ENCODE peak calls at places on chromosomes 16 and 17, in five cellular contexts. C, L, E, J and R are unnamed samples. For H3K9me3 and H3K4me1, the result is how much of the 10 kb centered on the place peaks cover.

GRCh38 chr16:6946802-6947201 is 385.8 kb upstream of the RBFOX1 start:
- ATAC-seq in J (no peak), L (no peak), C (no peak), E (no peak), R (no peak)

GRCh38 chr17:42846594-42847280 is 2.4 kb downstream of the AOC2 start:
- ATAC-seq in L (peak), E (peak), J (peak), C (no peak), R (peak)

GRCh38 chr17:78359216-78359935 is 501 bp downstream of the SOCS3 start:
- ATAC-seq in L (peak), J (peak), E (no peak), C (peak), R (peak)

GRCh38 chr16:1271380-1271749 is 15.5 kb downstream of the TPSD1 start:
- ATAC-seq in C (no peak), E (no peak), J (no peak), L (no peak), R (no peak)

GRCh38 chr17:12568358-12569251 is 97.1 kb upstream of the MYOCD start:
- ATAC-seq in E (peak), L (no peak), J (peak), C (no peak), R (no peak)

GRCh38 chr16:70151941-70152509 is 21.6 kb upstream of the CLEC18C start:
- ATAC-seq in E (peak), J (no peak), L (no peak), C (no peak), R (no peak)

GRCh38 chr17:82729479-82730260 is 5.7 kb upstream of the FN3K start:
- ATAC-seq in L (no peak), J (peak), E (peak), C (no peak), R (no peak)

GRCh38 chr16:57357330-57358151 is 1.0 kb upstream of the CCL22 start:
- ATAC-seq in E (peak), C (no peak), J (no peak), L (peak), R (no peak)

GRCh38 chr16:85327731-85328664 is 215.7 kb upstream of the CIBAR2 start:
- ATAC-seq in C (peak), E (peak), L (no peak), J (no peak), R (no peak)

GRCh38 chr16:73887895-73888294 is 408.7 kb upstream of the PSMD7 start:
- ATAC-seq in J (no peak), L (no peak), E (no peak), C (no peak), R (no peak)

GRCh38 chr16:10992797-10993196 is 48.4 kb downstream of the CLEC16A start:
- ATAC-seq in C (peak), E (no peak), L (peak), J (peak), R (peak)

GRCh38 chr17:410674-411401 is 58.2 kb upstream of the RPH3AL start:
- ATAC-seq in E (peak), J (peak), L (peak), C (peak), R (no peak)

GRCh38 chr17:66702106-66702936 is 132.6 kb upstream of the CACNG5 start:
- ATAC-seq in E (peak), C (no peak), J (peak), L (no peak), R (no peak)

GRCh38 chr17:230371-230770 is 48.9 kb upstream of the DOC2B start:
- ATAC-seq in L (no peak), E (no peak), J (peak), C (no peak), R (no peak)

GRCh38 chr16:2469399-2470233 is 1.5 kb upstream of the NTN3 start:
- ATAC-seq in C (no peak), J (no peak), L (no peak), E (no peak), R (no peak)

GRCh38 chr17:51121620-51122472 is 1.2 kb upstream of the SPAG9 start:
- ATAC-seq in J (peak), L (peak), C (peak), E (peak), R (peak)

GRCh38 chr16:70696952-70697600 is 11.2 kb upstream of the MTSS2 start:
- ATAC-seq in E (no peak), C (no peak), J (no peak), L (no peak), R (no peak)

GRCh38 chr17:66923881-66924280 is 40.6 kb upstream of the CACNG4 start:
- ATAC-seq in J (no peak), C (no peak), E (peak), L (no peak), R (no peak)

GRCh38 chr17:80068301-80069160 is 32.1 kb downstream of the CCDC40 start:
- ATAC-seq in C (peak), L (peak), J (no peak), E (peak), R (peak)

GRCh38 chr17:2899911-2900310 is 103.7 kb downstream of the RAP1GAP2 start:
- ATAC-seq in E (no peak), J (no peak), C (no peak), L (no peak), R (no peak)

GRCh38 chr17:44086364-44087311 is 16.1 kb downstream of the G6PC3 start:
- ATAC-seq in C (peak), E (peak), L (peak), J (peak), R (peak)

GRCh38 chr17:75125984-75126383 is 5.6 kb downstream of the NT5C start:
- ATAC-seq in E (no peak), J (no peak), C (no peak), L (no peak), R (no peak)

GRCh38 chr16:72934661-72935403 is 113.1 kb downstream of the ZFHX3 start:
- ATAC-seq in J (no peak), C (no peak), L (peak), E (no peak), R (no peak)

GRCh38 chr16:7405166-7405565 is 72.5 kb downstream of the RBFOX1 start:
- ATAC-seq in E (peak), C (peak), L (peak), J (peak), R (no peak)

GRCh38 chr17:835263-835662 is 53.1 kb downstream of the MRM3 start:
- ATAC-seq in J (no peak), E (no peak), L (peak), C (no peak), R (peak)

GRCh38 chr17:80236911-80237310 is 16.7 kb downstream of the SLC26A11 start:
- ATAC-seq in C (no peak), J (no peak), L (no peak), E (no peak), R (no peak)

GRCh38 chr16:29147710-29148425 is 163.0 kb downstream of the LAT start:
- ATAC-seq in E (peak), J (no peak), C (no peak), L (peak), R (no peak)

GRCh38 chr17:42780816-42781638 is 617 bp downstream of the WNK4 start:
- ATAC-seq in E (peak), L (peak), C (peak), J (no peak), R (peak)

GRCh38 chr17:72658675-72659074 is 433.8 kb downstream of the SLC39A11 start:
- ATAC-seq in L (no peak), E (no peak), J (no peak), C (no peak), R (no peak)

GRCh38 chr16:84067640-84068039 is 25.0 kb upstream of the SLC38A8 start:
- ATAC-seq in C (no peak), L (no peak), J (no peak), E (no peak), R (no peak)
- TF ChIP-seq EP300 in C (no peak), L (no peak), J (no peak), E (no peak), R (no peak)

GRCh38 chr17:52395308-52395707 is 236.8 kb upstream of the CA10 start:
- ATAC-seq in E (no peak), L (no peak), J (no peak), C (no peak), R (no peak)
- H3K9me3 ChIP-seq in E (under half), L (under half), J (under half), C (under half), R (under half)

DNA sequence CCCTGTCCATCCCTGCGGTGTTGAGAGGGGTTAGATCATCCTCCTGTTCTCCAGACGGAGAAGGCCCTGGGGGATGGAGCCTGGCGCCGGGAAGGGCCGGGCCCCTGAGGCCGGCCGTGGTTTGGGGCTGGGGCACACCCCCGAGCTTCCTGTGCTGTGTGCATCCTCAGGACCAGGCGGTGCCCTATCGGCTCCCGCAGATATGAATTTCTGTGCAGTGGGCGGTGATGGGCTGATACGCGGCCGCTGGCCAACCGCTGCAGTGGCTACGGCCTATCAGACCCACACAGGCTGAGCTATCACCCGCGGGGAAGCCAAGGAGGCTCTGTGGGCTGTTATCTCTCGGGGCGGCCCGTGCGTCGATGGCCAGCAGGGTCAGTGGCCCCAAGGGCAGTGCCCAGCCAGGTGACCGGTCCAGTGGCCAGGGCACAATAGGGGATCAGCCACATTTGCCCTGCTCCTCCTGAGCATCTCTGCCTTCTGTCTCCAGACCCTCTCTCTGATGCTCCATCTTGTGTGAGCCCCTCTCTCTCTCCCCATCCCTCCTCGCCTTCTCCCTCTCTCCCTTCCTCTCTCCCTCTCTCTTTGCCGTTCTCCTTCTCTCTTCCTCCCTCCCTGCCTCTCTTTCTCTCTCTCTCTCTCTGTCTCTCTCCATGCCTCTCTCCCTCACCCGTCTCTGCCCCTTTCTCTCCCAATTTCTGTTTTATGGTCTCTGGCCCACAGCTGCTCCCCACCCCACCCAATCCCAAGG is 38.7 kb downstream of the ZFPM1 start:
- ATAC-seq in C (peak), E (no peak), J (no peak), L (no peak), R (no peak)
- H3K4me1 ChIP-seq in C (half or more), E (under half), J (under half), L (under half), R (under half)

DNA sequence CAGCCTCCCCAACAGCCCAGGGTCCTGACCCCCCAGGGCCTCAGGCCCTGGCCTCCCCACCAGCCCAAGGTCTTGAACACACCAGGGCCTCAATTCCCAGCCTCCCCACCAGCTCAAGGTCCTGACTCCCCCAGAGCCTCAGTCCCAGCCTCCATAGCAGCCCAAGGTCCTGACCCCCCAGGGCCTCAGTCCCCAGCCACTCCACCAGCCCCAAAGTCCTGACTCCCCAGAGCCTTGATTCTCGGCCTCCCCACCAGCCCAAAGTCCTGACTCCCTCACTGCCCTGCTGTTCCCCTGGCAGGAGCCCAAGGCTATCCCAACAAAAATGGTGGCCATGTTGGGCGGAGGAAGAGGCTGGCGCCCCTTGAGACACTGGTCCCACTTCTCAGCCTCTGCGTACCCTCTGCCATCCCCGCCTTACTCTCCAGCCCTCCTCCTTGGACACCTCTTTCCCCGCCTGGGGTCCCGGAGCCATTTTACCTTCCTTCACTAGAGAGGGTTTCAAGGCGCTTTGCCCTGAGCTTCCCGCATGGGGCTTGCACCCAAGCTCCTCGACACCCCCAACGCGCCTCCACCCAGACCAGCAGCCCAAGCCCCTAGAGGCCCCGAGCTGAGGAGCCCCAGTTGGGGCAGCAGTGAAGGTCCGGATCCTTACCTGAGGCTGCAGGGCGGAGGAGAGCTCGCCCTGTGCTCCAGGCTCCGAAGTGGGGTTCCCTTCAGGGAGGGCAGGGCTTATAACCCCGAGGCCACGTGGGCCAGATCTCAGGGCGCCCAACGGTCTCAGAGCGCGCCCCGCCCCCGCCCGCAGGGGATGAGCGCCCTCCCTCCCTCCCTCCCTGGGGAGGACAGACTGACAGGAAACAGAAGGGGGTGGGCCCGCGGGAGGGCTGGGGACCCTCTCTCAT is 3.5 kb upstream of the TSPOAP1 start:
- ATAC-seq in C (peak), E (no peak), J (no peak), L (peak), R (peak)
- TF ChIP-seq EP300 in C (peak), E (no peak), J (no peak), L (no peak), R (no peak)

GRCh38 chr17:16617481-16618060 is 36.1 kb downstream of the ZNF624 start:
- ATAC-seq in J (no peak), C (no peak), L (no peak), E (no peak), R (no peak)

GRCh38 chr17:16622540-16623277 is 30.9 kb downstream of the ZNF624 start:
- ATAC-seq in L (no peak), E (no peak), C (no peak), J (no peak), R (no peak)

GRCh38 chr17:16623282-16623681 is 30.4 kb downstream of the ZNF624 start:
- ATAC-seq in E (no peak), J (no peak), C (no peak), L (no peak), R (no peak)
- H3K9me3 ChIP-seq in E (half or more), J (half or more), C (under half), L (half or more), R (under half)

DNA sequence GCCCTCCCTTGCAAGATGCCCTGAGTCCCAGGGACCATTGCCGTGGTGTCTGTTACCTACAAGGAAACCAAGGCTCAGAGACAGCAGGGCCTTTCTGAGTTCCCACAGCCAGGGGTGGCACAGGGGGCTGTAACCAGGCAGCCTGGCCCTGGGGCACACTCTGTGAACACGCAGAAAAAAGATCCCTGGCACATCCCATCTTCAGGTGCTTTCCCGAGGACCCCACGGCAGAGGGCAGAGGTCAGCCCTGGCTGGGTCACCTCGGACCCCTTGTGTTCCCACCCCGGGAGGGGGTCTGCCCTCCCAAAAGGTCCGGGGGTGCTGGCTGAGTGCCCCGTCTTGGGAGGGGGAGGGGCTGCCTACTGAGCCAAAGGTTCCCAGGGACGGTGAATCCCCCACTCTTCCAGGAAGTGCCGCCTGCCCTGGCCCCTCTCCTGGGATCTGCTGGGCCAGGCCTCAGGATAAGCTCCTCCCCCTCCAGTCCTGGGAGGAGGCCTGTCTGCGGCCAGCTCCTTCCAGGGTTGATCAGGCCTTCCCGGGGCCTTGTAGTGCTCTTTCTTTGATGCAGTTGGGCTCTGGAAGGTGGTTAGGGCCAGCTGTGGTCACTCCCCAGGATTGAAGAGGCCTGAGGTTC is 8.1 kb downstream of the GLIS2 start:
- ATAC-seq in C (peak), E (peak), L (peak), J (peak), R (peak)
- H3K4me1 ChIP-seq in C (under half), E (half or more), L (half or more), J (half or more), R (half or more)

DNA sequence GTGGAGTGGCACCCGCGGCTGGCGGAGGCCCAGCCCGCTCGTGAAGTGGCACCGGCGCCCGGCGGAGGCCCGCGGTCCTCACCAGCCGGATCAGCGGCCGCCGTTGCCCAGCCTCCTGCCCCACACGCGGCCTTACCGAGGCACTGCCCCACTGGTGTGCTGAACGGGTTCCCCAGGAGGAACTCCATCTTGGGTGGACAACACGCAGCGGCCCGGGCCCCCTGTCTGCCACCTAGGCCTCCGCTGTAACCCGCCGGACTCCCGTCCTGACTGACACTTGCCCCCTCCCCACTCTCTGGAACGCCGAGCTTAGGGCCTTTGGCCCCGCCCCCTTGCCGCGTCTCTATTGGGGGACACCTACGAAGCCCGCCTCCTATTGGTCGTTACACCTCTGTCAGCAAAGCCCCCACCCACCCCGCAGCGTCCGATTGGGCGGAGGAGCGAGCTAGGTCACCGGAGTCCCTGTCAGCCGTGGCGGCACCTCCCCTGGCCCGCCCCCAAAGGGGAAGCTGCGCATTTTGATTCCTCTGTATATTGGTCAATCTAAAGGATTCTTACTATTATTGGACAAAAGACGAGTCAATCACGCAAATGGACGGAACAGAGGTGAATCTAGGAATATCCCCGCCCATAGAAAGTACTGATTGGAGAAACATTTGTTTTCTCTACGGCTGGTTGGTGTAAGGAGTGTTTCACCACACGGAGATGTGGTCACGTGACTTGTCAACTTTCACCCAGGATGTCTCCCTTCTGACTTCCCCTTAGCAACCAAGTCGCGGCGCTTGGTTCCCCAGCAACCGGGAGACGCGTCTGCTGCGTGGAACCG is at the start of the genes DRC3 and TOM1L2:
- ATAC-seq in E (peak), L (peak), C (peak), J (peak), R (peak)
- TF ChIP-seq EP300 in E (no peak), L (no peak), C (no peak), J (no peak), R (no peak)

DNA sequence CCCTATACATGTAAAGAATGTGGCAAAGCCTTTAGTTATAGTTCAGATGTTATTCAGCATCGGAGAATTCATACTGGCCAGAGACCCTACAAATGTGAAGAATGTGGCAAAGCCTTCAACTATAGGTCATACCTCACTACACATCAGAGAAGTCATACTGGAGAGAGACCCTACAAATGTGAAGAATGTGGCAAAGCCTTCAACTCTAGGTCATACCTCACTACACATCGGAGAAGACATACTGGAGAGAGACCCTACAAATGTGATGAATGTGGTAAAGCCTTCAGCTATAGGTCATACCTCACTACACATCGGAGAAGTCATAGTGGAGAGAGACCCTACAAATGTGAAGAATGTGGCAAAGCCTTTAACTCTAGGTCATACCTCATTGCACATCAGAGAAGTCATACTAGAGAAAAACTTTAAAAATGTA is 42.5 kb downstream of the ZNF267 start:
- ATAC-seq in C (no peak), J (no peak), L (no peak), E (no peak), R (no peak)
- H3K9me3 ChIP-seq in C (half or more), J (half or more), L (half or more), E (half or more), R (half or more)

DNA sequence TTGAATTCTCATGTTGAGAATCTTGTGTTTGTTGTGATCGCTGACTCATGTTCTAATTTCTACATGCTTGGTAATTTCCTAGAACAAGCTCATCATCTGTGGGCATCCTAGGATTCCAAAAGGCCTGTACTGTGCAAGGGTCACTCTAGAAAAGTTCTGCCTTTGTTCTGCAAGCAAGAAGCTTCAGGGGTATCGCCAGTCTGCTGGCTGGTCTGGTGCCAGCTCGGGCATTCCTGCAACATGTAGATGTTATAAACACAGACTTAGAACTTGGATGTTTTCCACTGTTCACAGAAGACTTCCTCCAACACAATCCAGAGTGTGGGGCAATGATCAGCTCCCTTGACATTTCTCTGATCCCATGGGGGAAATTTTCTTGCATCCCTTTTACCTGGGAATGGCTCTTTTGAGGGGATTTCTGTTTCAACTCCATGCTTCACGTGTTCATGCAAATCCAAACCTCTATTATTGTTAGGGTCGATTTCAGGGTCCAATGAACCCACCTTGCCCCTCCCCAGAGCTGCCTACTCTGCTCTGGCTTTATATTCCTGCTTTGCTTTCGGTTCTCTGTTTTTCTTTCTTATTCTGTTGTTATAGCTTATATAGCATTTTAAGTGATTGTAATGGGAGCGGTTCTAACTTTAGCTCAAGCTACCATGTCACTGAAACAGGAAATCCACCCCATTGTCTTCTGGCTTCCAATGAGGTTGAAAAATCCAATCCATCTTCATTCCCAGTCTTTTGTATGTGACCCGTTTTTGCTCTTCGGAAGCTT is 25.3 kb downstream of the UBE2O start:
- ATAC-seq in J (peak), C (no peak), L (no peak), E (no peak), R (no peak)
- H3K4me1 ChIP-seq in J (under half), C (under half), L (under half), E (under half), R (under half)